ENCODE peak calls at places on chromosomes 12 and 14, in nine cellular contexts. U, J, P, O, H, A, D, G and R are unnamed samples.

GRCh38 chr12:50282581-50283229 is 615 bp downstream of the LIMA1 start:
- DNase-seq in O (no peak), D (no peak), H (peak; percentile 41), A (peak; percentile 46), J (peak; percentile 42), U (peak; percentile 61), P (no peak), G (peak; percentile 50), R (no peak)

GRCh38 chr14:73759183-73759713 is 45.1 kb upstream of the PNMA1 start:
- DNase-seq in J (no peak), P (no peak), O (no peak), U (peak; percentile 49), A (peak; percentile 71), D (peak; percentile 61), H (no peak), G (peak; percentile 68), R (peak; percentile 94)

GRCh38 chr14:36363704-36364103 is 43.3 kb upstream of the MBIP start:
- DNase-seq in D (no peak), J (no peak), U (no peak), A (no peak), G (no peak), H (no peak), P (peak; percentile 50), O (no peak), R (no peak)

GRCh38 chr12:48969160-48969771 is 2.3 kb downstream of the WNT10B start:
- DNase-seq in D (no peak), P (no peak), J (peak; percentile 37), U (no peak), H (no peak), O (no peak), A (no peak), G (no peak), R (no peak)

GRCh38 chr14:99064262-99064954 is 207.6 kb downstream of the BCL11B start:
- DNase-seq in A (no peak), O (no peak), H (no peak), P (no peak), U (no peak), D (no peak), G (no peak), J (no peak), R (peak; percentile 34)

GRCh38 chr12:56721721-56722120 is 3.4 kb downstream of the NACA start:
- DNase-seq in H (no peak), A (no peak), O (no peak), U (no peak), J (no peak), G (no peak), D (no peak), P (no peak), R (no peak)

GRCh38 chr14:66645716-66646115 is 137.8 kb downstream of the GPHN start:
- DNase-seq in P (no peak), H (no peak), O (peak; percentile 25), J (no peak), A (no peak), G (no peak), U (peak; percentile 62), D (no peak), R (no peak)

GRCh38 chr12:117749431-117749830 is 219.4 kb downstream of the KSR2 start:
- DNase-seq in H (no peak), D (no peak), J (no peak), U (no peak), P (no peak), A (no peak), G (no peak), O (no peak), R (no peak)

GRCh38 chr14:38554046-38554445 is 298.2 kb upstream of the CLEC14A start:
- DNase-seq in U (no peak), P (no peak), O (no peak), G (no peak), A (no peak), H (no peak), D (no peak), J (no peak), R (no peak)

GRCh38 chr14:35158951-35159653 is 36.8 kb downstream of the PRORP start:
- DNase-seq in G (no peak), U (peak; percentile 16), A (no peak), D (no peak), O (peak; percentile 44), P (no peak), J (no peak), H (no peak), R (no peak)

GRCh38 chr12:95446511-95446910 is 27.4 kb upstream of the METAP2 start:
- DNase-seq in H (no peak), D (peak; percentile 37), G (peak; percentile 38), A (no peak), U (no peak), J (no peak), O (peak; percentile 25), P (no peak), R (peak; percentile 86)

GRCh38 chr14:34362625-34363251 is 99.3 kb downstream of the SPTSSA start:
- DNase-seq in A (no peak), G (no peak), H (no peak), J (no peak), U (no peak), O (no peak), P (no peak), D (no peak), R (no peak)

GRCh38 chr12:63668028-63668799 is at the start of gene DPY19L2:
- DNase-seq in J (peak; percentile 18), G (peak; percentile 82), U (peak; percentile 47), D (peak; percentile 30), O (peak; percentile 1), H (peak; percentile 40), P (peak; percentile 92), A (peak; percentile 78), R (peak; percentile 86)
- TF ChIP-seq POLR2A in J (peak; percentile 36), G (peak; percentile 25), U (no peak), D (peak; percentile 20), O (no peak), H (no peak), P (no peak), A (no peak), R (no peak)

DNA sequence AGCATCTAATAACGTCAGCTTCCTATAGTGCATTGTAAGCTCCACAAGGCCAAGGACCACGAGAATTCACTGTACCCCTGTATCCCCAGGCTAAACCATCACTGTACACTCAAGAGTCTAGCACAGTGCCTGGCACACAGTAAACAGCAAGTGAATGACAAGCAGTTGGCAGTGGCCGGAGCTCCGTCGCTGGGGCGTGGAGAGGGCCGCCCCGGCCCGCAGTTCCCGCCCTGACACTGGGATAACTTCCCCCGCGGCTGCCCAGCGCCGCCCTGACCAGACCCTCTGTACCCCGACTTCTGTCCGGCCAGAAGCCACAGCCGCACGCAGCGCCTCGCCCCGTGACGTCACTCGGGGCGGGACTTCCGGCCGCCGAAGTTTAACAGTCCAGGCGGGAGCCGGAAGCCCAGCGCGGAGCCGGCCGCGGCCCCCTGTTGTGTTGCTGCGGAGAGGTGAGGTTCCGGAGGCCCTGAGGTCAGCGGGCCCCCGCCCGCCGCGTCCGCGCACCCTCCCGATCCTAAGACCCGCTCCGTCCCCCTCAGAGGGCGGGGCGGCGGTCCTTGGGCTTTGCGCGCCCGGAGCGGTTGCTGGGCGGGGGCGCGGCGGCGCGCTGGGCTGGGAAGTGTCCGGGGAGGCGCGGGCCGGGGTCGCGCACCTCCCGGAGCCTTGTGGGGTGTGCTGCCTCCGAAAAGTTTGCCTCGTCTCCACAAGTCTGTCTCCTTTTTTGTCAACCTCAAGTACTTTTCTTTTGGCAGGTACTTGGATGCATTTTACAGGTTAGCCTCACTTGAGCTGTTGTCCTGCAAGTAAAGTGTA is at the start of gene NEDD1:
- DNase-seq in D (peak; percentile 65), G (peak; percentile 87), A (peak; percentile 84), J (peak; percentile 80), H (peak; percentile 75), P (peak; percentile 96), O (peak; percentile 79), U (peak; percentile 82), R (peak; percentile 96)
- TF ChIP-seq POLR2A in D (no peak), G (peak; percentile 73), A (peak; percentile 58), J (peak; percentile 65), H (peak; percentile 74), P (no peak), O (peak; percentile 35), U (peak; percentile 86), R (no peak)

GRCh38 chr14:52694761-52695480 is 437 bp downstream of the ERO1A start:
- DNase-seq in G (peak; percentile 57), P (no peak), H (no peak), A (peak; percentile 22), U (peak; percentile 65), D (no peak), O (peak; percentile 25), J (no peak), R (no peak)

GRCh38 chr14:52693004-52693403 is 2.4 kb downstream of the ERO1A start:
- DNase-seq in H (no peak), J (no peak), D (no peak), A (no peak), O (no peak), P (no peak), U (no peak), G (no peak), R (no peak)

GRCh38 chr14:52692248-52692962 is 3.0 kb downstream of the ERO1A start:
- DNase-seq in D (no peak), P (no peak), O (no peak), A (peak; percentile 27), G (no peak), J (no peak), H (no peak), U (no peak), R (no peak)

GRCh38 chr14:52693532-52693931 is 1.8 kb downstream of the ERO1A start:
- DNase-seq in J (no peak), G (no peak), D (no peak), A (no peak), U (no peak), O (no peak), H (no peak), P (no peak), R (no peak)

DNA sequence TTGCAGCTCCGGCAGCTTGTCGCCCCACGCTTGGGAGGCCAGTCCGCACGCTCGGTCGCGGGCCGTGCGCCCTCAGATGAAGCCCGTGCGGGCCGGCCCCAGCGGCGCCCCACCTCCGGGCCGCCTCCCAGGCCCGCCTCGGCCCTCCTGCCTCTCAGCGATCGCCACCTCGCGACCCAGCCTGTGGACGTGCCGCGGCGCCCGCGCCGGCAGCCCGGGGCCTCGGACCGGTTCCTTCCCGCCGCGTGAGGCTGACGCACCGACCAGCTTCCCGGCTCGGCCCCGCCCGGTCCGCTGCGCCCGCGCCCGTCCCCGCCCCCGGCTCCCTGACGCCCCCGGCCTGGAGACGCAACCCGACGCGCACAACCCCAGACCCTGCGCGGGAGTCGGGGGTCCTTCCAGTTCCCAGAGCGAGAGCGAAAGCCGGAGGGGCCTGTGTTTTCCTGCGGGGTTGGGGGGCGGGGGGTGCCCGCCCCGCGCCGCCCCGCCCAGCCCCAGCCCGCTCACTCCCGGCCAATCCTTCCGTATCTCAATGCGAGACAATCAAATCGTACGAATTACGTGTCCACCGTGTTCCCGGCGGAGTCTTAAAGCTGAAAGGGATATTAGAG is at the start of gene ERO1A:
- DNase-seq in D (peak; percentile 53), U (peak; percentile 86), G (peak; percentile 89), J (peak; percentile 43), P (peak; percentile 94), O (peak; percentile 50), A (peak; percentile 83), H (peak; percentile 66), R (peak; percentile 74)
- TF ChIP-seq POLR2A in D (peak; percentile 49), U (peak; percentile 42), G (peak; percentile 28), J (peak; percentile 32), P (peak; percentile 58), O (peak; percentile 34), A (peak; percentile 28), H (peak; percentile 33), R (no peak)

DNA sequence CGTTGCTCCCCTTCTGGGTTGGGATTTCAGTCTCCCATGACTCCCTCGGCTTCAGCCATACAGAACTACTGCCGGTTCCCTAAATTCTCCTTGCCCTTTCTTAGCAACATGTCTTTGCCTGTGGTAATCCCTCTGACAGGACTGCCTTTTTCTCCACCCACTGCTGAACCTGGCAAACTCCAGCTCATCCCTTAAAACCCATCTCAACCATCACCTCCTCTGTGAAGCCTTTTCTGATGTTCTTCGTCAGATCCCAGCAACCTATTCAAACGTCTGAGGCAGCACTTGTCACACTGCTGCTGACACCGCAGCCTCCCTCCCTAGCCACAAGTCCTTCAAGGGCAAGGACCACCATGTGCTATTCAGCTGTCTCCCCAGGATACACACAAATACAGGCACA is 10.2 kb upstream of the SMUG1 start:
- DNase-seq in G (no peak), O (no peak), D (no peak), U (no peak), J (no peak), A (no peak), H (no peak), P (no peak), R (no peak)
- TF ChIP-seq POLR2A in G (no peak), O (no peak), D (no peak), U (no peak), J (no peak), A (no peak), H (no peak), P (no peak), R (no peak)